ENCODE peak calls at places on chromosomes 11 and 22, in six cellular contexts. H is sigmoid colon, W is transverse colon, X is stomach, Q is SK-N-SH, I is suprapubic skin. R is an unnamed sample. For H3K4me1, the result is how much of the 10 kb centered on the place peaks cover.

GRCh38 chr11:73463359-73463758 is 87.2 kb downstream of the RELT start:
- DNase-seq in Q (no peak), X (no peak), W (no peak), H (no peak), I (no peak), R (no peak)

GRCh38 chr22:45263790-45264269 is 20.9 kb upstream of the UPK3A start:
- DNase-seq in X (peak), Q (peak), W (peak), I (no peak), H (peak), R (no peak)

GRCh38 chr22:26546282-26546681 is 34.0 kb upstream of the TFIP11 start:
- DNase-seq in I (no peak), W (no peak), X (no peak), H (no peak), Q (no peak), R (no peak)

GRCh38 chr11:61756452-61757212 is 4.2 kb downstream of the MYRF start:
- DNase-seq in W (peak), Q (no peak), H (no peak), I (no peak), X (peak), R (no peak)

GRCh38 chr22:38267086-38267485 is 5.7 kb downstream of the TMEM184B start:
- DNase-seq in X (no peak), I (no peak), Q (no peak), H (no peak), W (no peak), R (no peak)

GRCh38 chr22:39092111-39092867 is 4.8 kb upstream of the APOBEC3H start:
- DNase-seq in H (no peak), Q (no peak), X (no peak), I (no peak), W (no peak), R (no peak)

GRCh38 chr11:9664276-9665171 is 647 bp downstream of the SWAP70 start:
- DNase-seq in W (peak), Q (no peak), H (peak), X (peak), I (no peak), R (no peak)

GRCh38 chr11:104668797-104669463 is 229.3 kb downstream of the CASP12 start:
- DNase-seq in Q (no peak), X (no peak), W (no peak), I (no peak), H (no peak), R (no peak)

GRCh38 chr22:37563153-37564081 is 3.1 kb downstream of the CDC42EP1 start:
- DNase-seq in Q (no peak), H (peak), I (peak), X (peak), W (peak), R (peak)

GRCh38 chr11:121754603-121755002 is 301.8 kb upstream of the SORL1-AS1 start:
- DNase-seq in Q (no peak), H (peak), W (no peak), X (no peak), I (peak), R (no peak)

GRCh38 chr11:110362916-110363574 is 66.6 kb upstream of the RDX start:
- DNase-seq in W (no peak), I (no peak), Q (no peak), X (peak), H (no peak), R (peak)

GRCh38 chr11:97895572-97895971 is 1125.2 kb upstream of the CNTN5 start:
- DNase-seq in W (no peak), H (no peak), X (no peak), I (no peak), Q (no peak), R (no peak)

GRCh38 chr11:117841582-117842031 is 17.1 kb upstream of the FXYD2 start:
- DNase-seq in H (peak), Q (no peak), X (peak), I (peak), W (no peak), R (no peak)

GRCh38 chr11:110065189-110065588 is 28.0 kb upstream of the ZC3H12C start:
- DNase-seq in Q (no peak), W (no peak), I (no peak), X (no peak), H (no peak), R (no peak)

GRCh38 chr22:31935961-31936635 is 8.2 kb upstream of the YWHAH start:
- DNase-seq in Q (no peak), H (no peak), X (no peak), W (no peak), I (no peak), R (no peak)
- H3K4me1 ChIP-seq in Q (under half), H (under half), X (under half), W (under half), I (under half), R (under half)

GRCh38 chr11:76850815-76851214 is 9.9 kb upstream of the ACER3 start:
- DNase-seq in W (no peak), H (no peak), Q (no peak), X (no peak), I (no peak), R (no peak)
- TF ChIP-seq POLR2AphosphoS5 in W (no peak), H (no peak), Q (no peak), X (no peak), I (no peak), R (peak)

DNA sequence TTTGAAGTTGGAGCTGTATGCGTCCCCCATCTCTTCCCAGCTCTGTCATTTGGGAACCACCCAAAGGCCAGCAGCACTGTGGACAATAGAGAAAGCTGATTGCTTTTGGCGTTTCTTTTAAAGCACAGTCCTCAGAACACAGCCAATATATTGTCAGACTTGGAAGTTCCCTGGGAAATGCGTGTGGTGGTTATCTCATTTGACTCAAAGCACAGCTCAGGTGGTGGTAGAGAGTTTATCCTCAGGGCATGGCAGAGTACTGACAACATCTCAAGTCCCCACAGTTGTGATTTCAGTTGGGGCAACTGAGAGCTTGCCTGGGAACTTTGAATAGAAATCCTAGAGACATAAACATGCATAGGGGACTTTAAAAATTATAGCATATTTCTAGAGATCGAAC is 601.3 kb downstream of the ETS1 start:
- DNase-seq in H (no peak), Q (no peak), X (no peak), W (no peak), I (no peak), R (no peak)
- TF ChIP-seq EP300 in H (no peak), Q (no peak), X (no peak), W (no peak), I (no peak), R (no peak)

GRCh38 chr11:57792870-57793269 is 31.3 kb downstream of the CTNND1 start:
- DNase-seq in Q (no peak), W (no peak), H (no peak), X (no peak), I (no peak), R (no peak)
- H3K4me1 ChIP-seq in Q (under half), W (under half), H (half or more), X (half or more), I (half or more), R (half or more)

DNA sequence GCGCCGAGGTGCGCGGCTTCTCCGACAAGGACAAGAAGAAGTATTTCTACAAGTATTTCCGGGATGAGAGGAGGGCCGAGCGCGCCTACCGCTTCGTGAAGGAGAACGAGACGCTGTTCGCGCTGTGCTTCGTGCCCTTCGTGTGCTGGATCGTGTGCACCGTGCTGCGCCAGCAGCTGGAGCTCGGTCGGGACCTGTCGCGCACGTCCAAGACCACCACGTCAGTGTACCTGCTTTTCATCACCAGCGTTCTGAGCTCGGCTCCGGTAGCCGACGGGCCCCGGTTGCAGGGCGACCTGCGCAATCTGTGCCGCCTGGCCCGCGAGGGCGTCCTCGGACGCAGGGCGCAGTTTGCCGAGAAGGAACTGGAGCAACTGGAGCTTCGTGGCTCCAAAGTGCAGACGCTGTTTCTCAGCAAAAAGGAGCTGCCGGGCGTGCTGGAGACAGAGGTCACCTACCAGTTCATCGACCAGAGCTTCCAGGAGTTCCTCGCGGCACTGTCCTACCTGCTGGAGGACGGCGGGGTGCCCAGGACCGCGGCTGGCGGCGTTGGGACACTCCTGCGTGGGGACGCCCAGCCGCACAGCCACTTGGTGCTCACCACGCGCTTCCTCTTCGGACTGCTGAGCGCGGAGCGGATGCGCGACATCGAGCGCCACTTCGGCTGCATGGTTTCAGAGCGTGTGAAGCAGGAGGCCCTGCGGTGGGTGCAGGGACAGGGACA is 2.7 kb downstream of the NLRP6 start:
- DNase-seq in W (no peak), I (peak), H (peak), Q (peak), X (no peak), R (no peak)
- TF ChIP-seq POLR2AphosphoS5 in W (no peak), I (no peak), H (no peak), Q (no peak), X (no peak), R (no peak)

R was measured in esophagus muscularis mucosa.